ENCODE peak calls at places on chromosomes 1 and 21, in six cellular contexts. C is mesendoderm; D is tibial nerve; E is K562; F is neural progenitor cell; W is CD4-positive, alpha-beta memory T cell. T is an unnamed sample. For H3K27me3, the result is how much of the 10 kb centered on the place peaks cover.

GRCh38 chr1:39925727-39926342 is 24.1 kb upstream of the MYCL start:
- DNase-seq in C (no peak), D (no peak), F (no peak), W (no peak), E (no peak), T (no peak)

GRCh38 chr1:215113776-215114153 is 31.2 kb downstream of the KCNK2 start:
- DNase-seq in W (no peak), E (no peak), C (no peak), F (no peak), D (no peak), T (no peak)

GRCh38 chr1:34013958-34014737 is 150.3 kb downstream of the HMGB4 start:
- DNase-seq in F (peak), D (no peak), E (peak), C (peak), W (no peak), T (no peak)

GRCh38 chr1:111369177-111369576 is 58.4 kb downstream of the OVGP1 start:
- DNase-seq in F (no peak), W (no peak), D (no peak), C (no peak), E (no peak), T (no peak)

GRCh38 chr1:108016451-108016920 is 51.5 kb upstream of the VAV3 start:
- DNase-seq in C (peak), E (peak), F (no peak), D (no peak), W (no peak), T (peak)

GRCh38 chr1:54253480-54253879 is 53.5 kb downstream of the MRPL37 start:
- DNase-seq in F (no peak), D (peak), E (no peak), W (no peak), C (peak), T (no peak)

GRCh38 chr1:197526736-197527371 is 248.4 kb downstream of the DENND1B start:
- DNase-seq in F (peak), E (peak), D (no peak), W (peak), C (peak), T (no peak)

GRCh38 chr1:157442065-157442464 is 110.2 kb downstream of the FCRL5 start:
- DNase-seq in D (no peak), F (peak), W (no peak), E (no peak), C (no peak), T (no peak)

GRCh38 chr21:19607983-19608668 is 1204.5 kb upstream of the TMPRSS15 start:
- DNase-seq in F (peak), C (peak), D (no peak), W (no peak), E (no peak), T (peak)

GRCh38 chr1:56473582-56474270 is 105.6 kb downstream of the PLPP3 start:
- DNase-seq in W (no peak), D (no peak), F (no peak), C (no peak), E (no peak), T (no peak)

GRCh38 chr1:204260601-204261197 is 46.9 kb upstream of the GOLT1A start:
- DNase-seq in F (no peak), W (no peak), C (no peak), D (no peak), E (no peak), T (no peak)

GRCh38 chr1:145979746-145980435 is 15.4 kb downstream of the POLR3GL start:
- DNase-seq in F (no peak), C (no peak), E (no peak), D (no peak), W (peak), T (no peak)

GRCh38 chr1:216682694-216683243 is 40.5 kb downstream of the ESRRG start:
- DNase-seq in C (no peak), F (no peak), E (no peak), D (no peak), W (no peak), T (no peak)

GRCh38 chr21:31520506-31521163 is 138.9 kb upstream of the SOD1 start:
- DNase-seq in F (no peak), E (no peak), D (no peak), W (no peak), C (no peak), T (no peak)

GRCh38 chr1:234217316-234217840 is 155.9 kb upstream of the COA6 start:
- DNase-seq in D (no peak), W (no peak), E (no peak), C (no peak), F (no peak), T (no peak)

GRCh38 chr1:200739499-200740290 is 1.0 kb downstream of the CAMSAP2 start:
- DNase-seq in C (peak), E (peak), F (peak), W (peak), D (peak), T (no peak)

GRCh38 chr1:228372183-228373003 is 34.2 kb downstream of the TRIM11 start:
- DNase-seq in E (peak), C (no peak), W (no peak), D (no peak), F (no peak), T (peak)

GRCh38 chr1:114588196-114588689 is 6.8 kb upstream of the BCAS2 start:
- DNase-seq in E (no peak), C (no peak), F (no peak), W (no peak), D (no peak), T (no peak)

GRCh38 chr1:99869304-99869703 is 19.1 kb downstream of the AGL start:
- DNase-seq in W (no peak), C (no peak), D (no peak), F (no peak), E (no peak), T (no peak)

GRCh38 chr1:245480393-245481120 is 325.8 kb downstream of the KIF26B start:
- DNase-seq in C (no peak), D (no peak), E (no peak), F (no peak), W (no peak), T (no peak)

GRCh38 chr1:201396859-201397464 is 2.2 kb downstream of the LAD1 start:
- DNase-seq in W (no peak), D (no peak), E (no peak), F (no peak), C (no peak), T (no peak)

GRCh38 chr1:156090822-156091188 is 8.5 kb upstream of the MEX3A start:
- DNase-seq in W (peak), C (peak), E (peak), D (peak), F (peak), T (peak)

GRCh38 chr1:21068937-21069336 is 107.8 kb downstream of the EIF4G3 start:
- DNase-seq in E (no peak), C (no peak), D (no peak), W (no peak), F (no peak), T (no peak)

GRCh38 chr1:202061055-202061454 is 50.7 kb downstream of the ELF3 start:
- DNase-seq in C (no peak), F (no peak), E (no peak), D (no peak), W (no peak), T (no peak)

GRCh38 chr1:165476776-165477175 is 31.9 kb upstream of the RXRG start:
- DNase-seq in W (no peak), D (no peak), C (no peak), E (no peak), F (no peak), T (no peak)

DNA sequence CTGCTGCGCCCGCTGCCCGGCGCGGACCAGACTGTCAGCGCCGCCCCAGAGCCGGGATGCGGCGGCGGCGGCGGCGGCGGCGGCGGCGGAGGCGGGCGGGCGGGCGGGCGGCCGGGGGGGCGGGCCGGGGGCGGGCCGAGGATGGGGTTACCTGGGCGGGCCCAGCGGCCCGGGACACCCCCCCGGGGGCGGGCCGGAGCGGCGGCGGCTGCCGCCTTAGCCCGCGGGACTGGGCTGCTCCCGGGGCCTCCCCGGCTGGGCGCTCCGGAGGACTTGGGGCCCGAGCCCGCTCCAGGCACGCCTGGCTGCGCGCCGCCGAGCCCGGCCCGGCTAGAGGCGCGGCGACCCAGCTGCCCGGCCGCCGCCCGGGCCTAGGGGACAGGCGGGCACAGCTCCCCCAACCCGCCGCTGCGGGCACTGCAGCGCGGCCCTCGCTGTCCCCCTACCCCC is at the start of gene WNT4:
- DNase-seq in C (peak), E (peak), W (peak), D (no peak), F (peak), T (peak)
- H3K4me3 ChIP-seq in C (no peak), E (no peak), W (no peak), D (peak), F (peak), T (peak)

DNA sequence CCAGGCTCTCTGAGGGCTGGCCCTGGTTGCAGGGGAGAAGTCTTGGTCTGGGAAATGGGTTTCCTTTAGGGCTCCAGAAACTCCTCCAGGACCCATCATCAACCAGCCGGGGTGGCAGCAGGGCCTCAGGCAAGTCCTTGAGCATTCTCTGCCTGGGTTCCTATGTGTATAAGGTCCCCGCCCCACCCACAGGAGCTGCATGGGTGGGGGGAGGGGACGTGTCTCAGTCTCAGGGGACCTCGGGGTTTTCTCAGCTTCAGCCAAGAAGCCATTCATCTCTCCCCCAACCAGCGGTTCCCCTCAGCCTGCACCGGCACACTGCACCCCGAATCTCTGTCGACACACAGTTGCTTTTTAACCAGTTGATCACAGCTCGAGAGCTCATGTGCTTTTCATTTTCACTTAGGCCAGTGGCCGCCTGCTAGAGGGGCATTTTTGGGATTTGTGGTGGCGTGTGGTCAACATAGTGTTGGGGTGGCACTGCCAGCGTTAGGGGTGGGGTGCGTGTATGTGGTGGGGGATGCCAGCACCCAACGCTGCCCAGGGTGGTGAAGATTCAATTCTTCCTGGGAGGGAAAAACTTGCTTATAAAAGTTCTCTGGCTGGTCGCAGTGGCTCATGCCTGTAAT is 6.5 kb downstream of the RUNX3 start:
- DNase-seq in F (no peak), E (no peak), W (no peak), D (no peak), C (no peak), T (no peak)
- H3K27me3 ChIP-seq in F (under half), E (half or more), W (under half), D (under half), C (under half), T (under half)

GRCh38 chr1:181090653-181091126 is 2.2 kb downstream of the IER5 start:
- DNase-seq in E (peak), C (no peak), F (no peak), D (no peak), W (peak), T (no peak)

GRCh38 chr1:181092883-181093282 is 4.4 kb downstream of the IER5 start:
- DNase-seq in D (no peak), W (no peak), C (no peak), E (no peak), F (no peak), T (no peak)

GRCh38 chr1:181091322-181092040 is 3.0 kb downstream of the IER5 start:
- DNase-seq in W (no peak), E (no peak), C (no peak), F (no peak), D (no peak), T (no peak)

GRCh38 chr1:181089777-181090505 is 1.4 kb downstream of the IER5 start:
- DNase-seq in D (peak), C (peak), E (peak), F (peak), W (peak), T (peak)

GRCh38 chr1:181092056-181092455 is 3.6 kb downstream of the IER5 start:
- DNase-seq in E (no peak), D (no peak), C (no peak), W (no peak), F (no peak), T (no peak)
- H3K4me3 ChIP-seq in E (peak), D (no peak), C (no peak), W (no peak), F (peak), T (no peak)

GRCh38 chr1:174912243-174912642 is 87.5 kb upstream of the CACYBP start:
- DNase-seq in C (no peak), D (no peak), F (no peak), W (no peak), E (no peak), T (no peak)

GRCh38 chr1:174913225-174913903 is 86.4 kb upstream of the CACYBP start:
- DNase-seq in C (no peak), D (no peak), F (no peak), E (peak), W (no peak), T (no peak)

GRCh38 chr1:174920093-174920492 is 79.7 kb upstream of the CACYBP start:
- DNase-seq in C (no peak), F (no peak), W (no peak), E (no peak), D (no peak), T (no peak)

GRCh38 chr1:174911626-174912025 is 88.1 kb upstream of the CACYBP start:
- DNase-seq in W (no peak), D (no peak), E (no peak), C (no peak), F (no peak), T (no peak)

GRCh38 chr1:174916846-174917245 is 82.9 kb upstream of the CACYBP start:
- DNase-seq in E (no peak), W (no peak), C (no peak), F (no peak), D (no peak), T (no peak)
- H3K27me3 ChIP-seq in E (under half), W (under half), C (under half), F (under half), D (under half), T (under half)

GRCh38 chr1:154465621-154466020 is 36.4 kb upstream of the TDRD10 start:
- DNase-seq in E (no peak), W (no peak), F (no peak), D (no peak), C (no peak), T (no peak)

GRCh38 chr1:154456631-154457030 is 45.4 kb upstream of the TDRD10 start:
- DNase-seq in F (no peak), W (no peak), C (no peak), D (no peak), E (no peak), T (no peak)

GRCh38 chr1:154459044-154459443 is 43.0 kb upstream of the TDRD10 start:
- DNase-seq in F (no peak), C (no peak), W (no peak), D (no peak), E (no peak), T (no peak)

GRCh38 chr1:154463512-154463990 is 38.5 kb upstream of the TDRD10 start:
- DNase-seq in E (no peak), F (no peak), C (no peak), W (peak), D (no peak), T (no peak)

DNA sequence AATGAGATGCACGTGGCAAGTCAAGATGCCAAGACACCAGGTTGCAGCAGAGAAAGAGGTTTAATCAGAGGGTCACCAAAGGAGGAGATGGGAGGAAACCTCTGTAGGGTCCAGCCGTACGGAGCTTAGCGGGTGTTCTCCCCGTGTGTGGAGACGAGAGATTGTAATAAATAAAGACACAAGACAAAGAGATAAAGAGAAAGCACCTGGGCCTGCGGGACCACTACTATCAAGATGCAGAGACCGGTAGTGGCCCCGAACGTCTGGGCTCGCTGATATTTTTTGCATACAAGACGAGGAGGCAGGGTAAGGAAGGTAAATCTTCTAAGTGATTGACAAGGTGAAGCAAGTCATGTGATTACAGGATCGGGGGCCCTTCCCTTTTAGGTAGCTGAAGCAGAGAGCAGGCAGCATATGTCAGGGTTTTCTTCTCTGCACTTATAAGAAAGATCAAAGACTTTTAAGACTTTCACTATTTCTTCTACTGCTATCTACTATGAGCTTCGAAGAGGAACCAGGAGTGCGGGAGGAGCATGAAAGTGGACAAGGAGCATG is 41.2 kb upstream of the TDRD10 start:
- DNase-seq in C (no peak), F (no peak), D (no peak), W (no peak), E (no peak), T (no peak)
- H3K4me3 ChIP-seq in C (no peak), F (no peak), D (no peak), W (no peak), E (no peak), T (no peak)

GRCh38 chr1:205437570-205437969 is 15.7 kb upstream of the LEMD1 start:
- DNase-seq in W (no peak), E (no peak), C (no peak), D (no peak), F (no peak), T (no peak)
- H3K27me3 ChIP-seq in W (under half), E (under half), C (under half), D (under half), F (under half), T (under half)

DNA sequence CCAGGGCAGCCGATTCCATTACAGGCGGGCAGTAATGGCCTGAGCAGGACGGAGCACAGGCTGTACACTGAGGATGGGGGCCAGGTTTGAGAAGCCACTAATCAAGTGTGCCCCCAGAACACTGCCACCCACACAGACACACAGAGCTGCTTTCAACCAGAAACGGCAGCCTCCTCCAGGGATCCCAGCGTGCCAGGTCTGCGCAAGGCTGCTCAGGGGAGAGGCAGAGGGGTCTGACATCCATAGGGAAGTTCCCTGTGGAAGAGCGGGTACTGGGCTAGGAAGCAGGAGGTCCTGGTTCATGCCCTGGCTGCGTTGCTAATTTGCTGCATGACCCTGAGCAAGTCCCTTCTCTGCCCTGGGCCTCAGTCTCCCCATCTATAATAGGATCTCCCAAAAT is 26.1 kb upstream of the ALDH4A1 start:
- DNase-seq in W (no peak), E (no peak), C (no peak), F (no peak), D (no peak), T (no peak)
- H3K4me3 ChIP-seq in W (no peak), E (no peak), C (no peak), F (no peak), D (no peak), T (no peak)

GRCh38 chr21:35024071-35024420 is 25.1 kb downstream of the RUNX1 start:
- DNase-seq in C (no peak), E (no peak), F (no peak), D (no peak), W (no peak), T (no peak)
- H3K27me3 ChIP-seq in C (under half), E (under half), F (under half), D (under half), W (under half), T (under half)

T was measured in BE2C.